ENCODE peak calls at places on chromosomes 16 and 17, in ten cellular contexts. P is nephron progenitor cell; E is Right ventricle myocardium superior; U is naive B cell; W is HT-29; B is SJSA1; Q is stimulated activated CD4-positive, alpha-beta T cell treated with anti-CD3 and anti-CD28 coated beads, Interleukin-15, amount 100 ng/mL, for 1 hour; C is stimulated activated CD8-positive, alpha-beta memory T cell treated with anti-CD3 and anti-CD28 coated beads, Interleukin-15, amount 100 ng/mL, for 24 hours; Z is NCI-H1694; D is non-pigmented ciliary epithelial cell. L is an unnamed sample.

GRCh38 chr16:88637797-88638196 is 575 bp upstream of the IL17C start:
- DNase-seq in Q (no peak), C (no peak), U (no peak), B (no peak), E (no peak), W (no peak), D (no peak), Z (no peak), P (no peak), L (no peak)

GRCh38 chr16:61277849-61278248 is 758.4 kb downstream of the CDH8 start:
- DNase-seq in C (no peak), Z (no peak), Q (no peak), W (no peak), E (no peak), U (no peak), D (no peak), B (no peak), P (no peak), L (no peak)

GRCh38 chr17:13016881-13017622 is 775 bp downstream of the ELAC2 start:
- DNase-seq in D (no peak), B (no peak), C (peak; percentile 9), U (no peak), Q (no peak), E (no peak), W (no peak), Z (no peak), P (no peak), L (no peak)

GRCh38 chr16:2515180-2515803 is 1.5 kb downstream of the ATP6V0C start:
- DNase-seq in Q (no peak), W (no peak), E (peak; percentile 44), U (no peak), D (no peak), Z (no peak), C (no peak), P (no peak), B (no peak), L (no peak)

GRCh38 chr17:67374329-67375053 is 2.6 kb upstream of the PITPNC1 start:
- DNase-seq in Q (peak; percentile 82), W (peak; percentile 96), P (peak; percentile 88), C (peak; percentile 76), U (peak; percentile 78), E (peak; percentile 96), D (no peak), Z (peak; percentile 76), B (peak; percentile 69), L (peak; percentile 53)

GRCh38 chr16:87740909-87741424 is 24.8 kb downstream of the KLHDC4 start:
- DNase-seq in C (no peak), U (no peak), Q (no peak), D (no peak), Z (peak; percentile 31), B (no peak), E (peak; percentile 68), W (no peak), P (no peak), L (no peak)

GRCh38 chr16:19678804-19679203 is 39.2 kb downstream of the KNOP1 start:
- DNase-seq in Q (no peak), U (no peak), Z (no peak), E (no peak), B (no peak), C (no peak), P (no peak), D (no peak), W (no peak), L (no peak)

GRCh38 chr16:27572711-27573110 is 22.8 kb downstream of the KATNIP start:
- DNase-seq in D (no peak), W (no peak), E (peak; percentile 51), Q (no peak), B (no peak), P (no peak), Z (no peak), C (no peak), U (no peak), L (no peak)

GRCh38 chr17:37476431-37477130 is 13.1 kb upstream of the DUSP14 start:
- DNase-seq in U (no peak), E (no peak), P (no peak), Z (peak; percentile 94), W (peak; percentile 73), Q (no peak), B (peak; percentile 38), C (no peak), D (no peak), L (no peak)

GRCh38 chr17:29399634-29400033 is 9.5 kb downstream of the TAOK1 start:
- DNase-seq in Q (no peak), U (no peak), D (no peak), W (no peak), P (no peak), Z (no peak), B (no peak), C (no peak), E (no peak), L (no peak)

GRCh38 chr17:2107506-2107905 is 52.6 kb downstream of the HIC1 start:
- DNase-seq in Q (no peak), E (no peak), U (no peak), C (no peak), B (no peak), Z (peak; percentile 45), W (no peak), D (no peak), P (no peak), L (no peak)

GRCh38 chr17:76410328-76410965 is 26.0 kb downstream of the SPHK1 start:
- DNase-seq in Z (no peak), C (no peak), B (no peak), Q (no peak), U (no peak), W (no peak), D (no peak), E (peak; percentile 37), P (no peak), L (no peak)

GRCh38 chr17:72120878-72121163 is at the start of gene SOX9:
- DNase-seq in Q (no peak), C (no peak), W (peak; percentile 94), B (peak; percentile 88), E (peak; percentile 91), Z (peak; percentile 87), U (no peak), D (no peak), P (peak; percentile 81), L (no peak)

GRCh38 chr17:37261286-37261685 is 114.5 kb upstream of the C17orf78 start:
- DNase-seq in D (no peak), W (no peak), P (no peak), C (no peak), E (no peak), Z (no peak), B (no peak), U (no peak), Q (no peak), L (no peak)

GRCh38 chr16:50408001-50408400 is 39.2 kb upstream of the BRD7 start:
- DNase-seq in U (no peak), W (no peak), Q (no peak), Z (no peak), P (no peak), D (no peak), C (no peak), B (no peak), E (no peak), L (no peak)

GRCh38 chr16:88777801-88778415 is 7.1 kb downstream of the PIEZO1 start:
- DNase-seq in Q (no peak), Z (no peak), U (no peak), D (no peak), E (no peak), C (no peak), W (no peak), P (no peak), B (no peak), L (no peak)

GRCh38 chr17:29663155-29663554 is 40.4 kb upstream of the CORO6 start:
- DNase-seq in D (no peak), U (no peak), C (no peak), B (no peak), Q (no peak), W (no peak), Z (no peak), E (no peak), P (no peak), L (no peak)

GRCh38 chr16:65731840-65732239 is 610.0 kb upstream of the CDH11 start:
- DNase-seq in E (no peak), D (no peak), W (no peak), Z (no peak), B (no peak), U (no peak), P (no peak), Q (no peak), C (no peak), L (no peak)

GRCh38 chr16:680967-681745 is 946 bp downstream of the STUB1 start:
- DNase-seq in C (no peak), Z (no peak), U (no peak), W (peak; percentile 69), Q (no peak), B (peak; percentile 53), E (peak; percentile 72), D (no peak), P (no peak), L (no peak)

GRCh38 chr17:63635313-63635712 is 13.1 kb downstream of the MAP3K3 start:
- DNase-seq in B (no peak), E (no peak), W (no peak), Q (no peak), P (no peak), U (no peak), Z (no peak), C (no peak), D (no peak), L (no peak)

GRCh38 chr17:77218902-77219301 is 78.1 kb downstream of the SEC14L1 start:
- DNase-seq in Q (no peak), Z (no peak), B (no peak), U (no peak), C (no peak), E (peak; percentile 17), D (no peak), P (no peak), W (no peak), L (no peak)

GRCh38 chr16:79767597-79768280 is 167.2 kb upstream of the MAF start:
- DNase-seq in U (no peak), W (peak; percentile 15), C (no peak), B (peak; percentile 75), E (no peak), Z (peak; percentile 20), D (no peak), P (no peak), Q (no peak), L (no peak)

GRCh38 chr17:559699-560378 is 154.8 kb downstream of the VPS53 start:
- DNase-seq in P (no peak), C (no peak), Q (no peak), E (peak; percentile 56), D (no peak), W (no peak), Z (no peak), U (no peak), B (peak; percentile 48), L (no peak)

GRCh38 chr16:1781758-1782407 is 488 bp downstream of the SPSB3 start:
- DNase-seq in E (peak; percentile 50), Q (no peak), W (peak; percentile 56), Z (no peak), P (peak; percentile 61), B (peak; percentile 33), C (no peak), U (peak; percentile 38), D (no peak), L (no peak)

GRCh38 chr16:54284931-54285413 is 1.6 kb downstream of the IRX3 start:
- DNase-seq in D (no peak), E (no peak), W (no peak), Z (no peak), Q (no peak), P (peak; percentile 35), B (no peak), C (no peak), U (no peak), L (no peak)

GRCh38 chr16:60100371-60100770 is 1366.3 kb upstream of the GOT2 start:
- DNase-seq in E (no peak), P (no peak), Z (no peak), U (no peak), B (no peak), D (no peak), Q (no peak), C (no peak), W (no peak), L (no peak)

GRCh38 chr17:56274491-56274890 is 121.2 kb downstream of the ANKFN1 start:
- DNase-seq in E (no peak), Q (no peak), U (no peak), C (no peak), W (no peak), P (no peak), Z (no peak), B (no peak), D (no peak), L (no peak)

GRCh38 chr16:52052818-52053217 is 494.1 kb downstream of the TOX3 start:
- DNase-seq in B (no peak), D (no peak), E (no peak), Z (no peak), Q (no peak), U (no peak), P (no peak), W (no peak), C (no peak), L (no peak)

L was measured in activated naive CD4-positive, alpha-beta T cell.